ENCODE peak calls at places on chromosomes 13 and 19, in six cellular contexts. One of them, this sample, is unnamed.

GRCh38 chr19:49125025-49125731 is 5.8 kb downstream of the PPFIA3 start:
- DNase-seq in neural progenitor cell: peak; percentile 45
- DNase-seq in upper lobe of right lung: no peak
- DNase-seq in IMR-90: no peak
- DNase-seq in tibial nerve: no peak
- DNase-seq in ovary: no peak
- DNase-seq in this sample: no peak

GRCh38 chr19:50633973-50634372 is 5.7 kb downstream of the SYT3 start:
- DNase-seq in neural progenitor cell: no peak
- DNase-seq in upper lobe of right lung: no peak
- DNase-seq in IMR-90: no peak
- DNase-seq in tibial nerve: no peak
- DNase-seq in ovary: no peak
- DNase-seq in this sample: no peak

GRCh38 chr13:33626407-33626806 is 191.5 kb upstream of the RFC3 start:
- DNase-seq in neural progenitor cell: no peak
- DNase-seq in upper lobe of right lung: no peak
- DNase-seq in IMR-90: no peak
- DNase-seq in tibial nerve: no peak
- DNase-seq in ovary: no peak
- DNase-seq in this sample: no peak

GRCh38 chr13:31477961-31478360 is 261.4 kb upstream of the RXFP2 start:
- DNase-seq in neural progenitor cell: no peak
- DNase-seq in upper lobe of right lung: no peak
- DNase-seq in IMR-90: peak; percentile 30
- DNase-seq in tibial nerve: no peak
- DNase-seq in ovary: no peak
- DNase-seq in this sample: no peak

GRCh38 chr13:24127116-24127631 is 33.3 kb upstream of the SPATA13 start:
- DNase-seq in neural progenitor cell: no peak
- DNase-seq in upper lobe of right lung: no peak
- DNase-seq in IMR-90: peak; percentile 43
- DNase-seq in tibial nerve: no peak
- DNase-seq in ovary: no peak
- DNase-seq in this sample: no peak

GRCh38 chr19:45153339-45154063 is 7.3 kb downstream of the NKPD1 start:
- DNase-seq in neural progenitor cell: peak; percentile 85
- DNase-seq in upper lobe of right lung: no peak
- DNase-seq in IMR-90: peak; percentile 48
- DNase-seq in tibial nerve: no peak
- DNase-seq in ovary: peak; percentile 62
- DNase-seq in this sample: no peak

GRCh38 chr19:392375-392970 is 16.5 kb downstream of the C2CD4C start:
- DNase-seq in neural progenitor cell: no peak
- DNase-seq in upper lobe of right lung: peak; percentile 59
- DNase-seq in IMR-90: no peak
- DNase-seq in tibial nerve: no peak
- DNase-seq in ovary: no peak
- DNase-seq in this sample: no peak

GRCh38 chr13:23697772-23698313 is 127.6 kb downstream of the TNFRSF19 start:
- DNase-seq in neural progenitor cell: no peak
- DNase-seq in upper lobe of right lung: no peak
- DNase-seq in IMR-90: no peak
- DNase-seq in tibial nerve: no peak
- DNase-seq in ovary: no peak
- DNase-seq in this sample: no peak

GRCh38 chr13:50650478-50650877 is 193.0 kb downstream of the DLEU7 start:
- DNase-seq in neural progenitor cell: no peak
- DNase-seq in upper lobe of right lung: no peak
- DNase-seq in IMR-90: no peak
- DNase-seq in tibial nerve: no peak
- DNase-seq in ovary: no peak
- DNase-seq in this sample: no peak

GRCh38 chr13:50646070-50646469 is 197.4 kb downstream of the DLEU7 start:
- DNase-seq in neural progenitor cell: no peak
- DNase-seq in upper lobe of right lung: no peak
- DNase-seq in IMR-90: no peak
- DNase-seq in tibial nerve: no peak
- DNase-seq in ovary: no peak
- DNase-seq in this sample: no peak

GRCh38 chr13:50643055-50643454 is 200.4 kb downstream of the DLEU7 start:
- DNase-seq in neural progenitor cell: no peak
- DNase-seq in upper lobe of right lung: no peak
- DNase-seq in IMR-90: no peak
- DNase-seq in tibial nerve: no peak
- DNase-seq in ovary: no peak
- DNase-seq in this sample: no peak

GRCh38 chr13:50644081-50644871 is 199.2 kb downstream of the DLEU7 start:
- DNase-seq in neural progenitor cell: no peak
- DNase-seq in upper lobe of right lung: no peak
- DNase-seq in IMR-90: no peak
- DNase-seq in tibial nerve: no peak
- DNase-seq in ovary: no peak
- DNase-seq in this sample: no peak

DNA sequence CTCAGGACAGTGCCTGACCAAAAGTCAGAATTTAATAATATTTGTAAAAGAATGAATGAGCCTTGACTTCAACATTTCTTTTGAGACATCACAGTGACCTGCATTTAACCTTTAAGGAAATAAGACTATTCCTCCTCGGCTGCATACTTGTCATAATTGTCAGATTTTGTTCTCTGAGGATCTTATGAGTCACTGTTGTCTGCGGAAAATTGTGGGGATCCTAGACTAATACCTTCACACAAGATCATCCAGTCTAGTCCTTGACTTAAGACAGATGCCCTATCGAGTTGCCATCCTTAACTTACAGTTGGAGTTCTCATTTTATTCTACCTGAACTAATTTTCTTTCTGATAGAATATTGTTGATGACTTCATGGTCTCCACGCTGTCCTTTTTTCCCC is 198.4 kb downstream of the DLEU7 start:
- DNase-seq in neural progenitor cell: no peak
- DNase-seq in upper lobe of right lung: no peak
- DNase-seq in IMR-90: no peak
- DNase-seq in tibial nerve: no peak
- DNase-seq in ovary: no peak
- DNase-seq in this sample: no peak
- H3K4me3 ChIP-seq in neural progenitor cell: no peak overlapping the region
- H3K4me3 ChIP-seq in upper lobe of right lung: no peak overlapping the region
- H3K4me3 ChIP-seq in IMR-90: no peak overlapping the region
- H3K4me3 ChIP-seq in tibial nerve: no peak overlapping the region
- H3K4me3 ChIP-seq in ovary: no peak overlapping the region
- H3K4me3 ChIP-seq in this sample: no peak overlapping the region

GRCh38 chr13:76884167-76884566 is 2.0 kb downstream of the KCTD12 start:
- DNase-seq in neural progenitor cell: peak; percentile 49
- DNase-seq in upper lobe of right lung: peak; percentile 72
- DNase-seq in IMR-90: no peak
- DNase-seq in tibial nerve: no peak
- DNase-seq in ovary: peak; percentile 31
- DNase-seq in this sample: peak; percentile 56

GRCh38 chr13:76886005-76886291 is 257 bp downstream of the KCTD12 start:
- DNase-seq in neural progenitor cell: no peak
- DNase-seq in upper lobe of right lung: no peak
- DNase-seq in IMR-90: no peak
- DNase-seq in tibial nerve: no peak
- DNase-seq in ovary: no peak
- DNase-seq in this sample: no peak

GRCh38 chr13:76886292-76887061 is at the start of gene KCTD12:
- DNase-seq in neural progenitor cell: peak; percentile 93
- DNase-seq in upper lobe of right lung: peak; percentile 95
- DNase-seq in IMR-90: peak; percentile 73
- DNase-seq in tibial nerve: peak; percentile 78
- DNase-seq in ovary: peak; percentile 79
- DNase-seq in this sample: peak; percentile 89

GRCh38 chr13:76885203-76886004 is 801 bp downstream of the KCTD12 start:
- DNase-seq in neural progenitor cell: peak; percentile 79
- DNase-seq in upper lobe of right lung: peak; percentile 88
- DNase-seq in IMR-90: peak; percentile 61
- DNase-seq in tibial nerve: peak; percentile 63
- DNase-seq in ovary: peak; percentile 77
- DNase-seq in this sample: peak; percentile 49

DNA sequence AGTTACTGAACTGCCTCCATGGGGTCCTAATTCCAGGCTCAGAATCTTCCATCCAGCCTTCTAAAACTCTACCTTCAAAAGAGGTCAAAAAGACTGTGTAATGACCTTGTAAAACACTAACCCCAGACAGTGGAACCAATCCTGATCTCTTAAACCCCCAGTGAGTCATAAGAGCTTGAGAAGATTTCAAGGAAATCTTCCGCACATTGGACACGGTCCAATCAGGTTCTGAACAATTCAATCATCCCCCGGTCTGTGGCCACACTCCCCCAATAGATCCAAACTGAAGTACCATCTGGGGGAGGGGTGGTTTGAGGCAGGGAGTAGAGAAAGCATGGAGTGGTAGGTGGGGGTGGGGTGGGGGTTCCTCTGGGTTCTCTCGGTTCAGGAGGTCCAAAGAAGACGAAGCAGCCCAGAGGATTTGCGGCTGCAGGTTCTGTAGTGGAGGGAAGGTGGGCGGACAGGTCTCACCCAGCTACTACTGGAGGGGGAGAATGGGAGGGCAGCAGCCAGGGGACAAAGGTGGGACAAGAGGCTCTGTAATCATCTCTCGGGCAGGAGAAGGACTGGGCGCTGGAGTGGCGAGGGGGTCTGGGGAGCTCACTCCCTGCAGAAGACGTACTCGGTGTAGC is 1.5 kb downstream of the KCTD12 start:
- DNase-seq in neural progenitor cell: no peak
- DNase-seq in upper lobe of right lung: no peak
- DNase-seq in IMR-90: peak; percentile 20
- DNase-seq in tibial nerve: peak; percentile 17
- DNase-seq in ovary: peak; percentile 34
- DNase-seq in this sample: no peak
- H3K4me1 ChIP-seq in neural progenitor cell: peaks cover 14% of the 10 kb centered on the region
- H3K4me1 ChIP-seq in upper lobe of right lung: peaks cover 7% of the 10 kb centered on the region
- H3K4me1 ChIP-seq in IMR-90: peaks cover 6% of the 10 kb centered on the region
- H3K4me1 ChIP-seq in tibial nerve: peaks cover 55% of the 10 kb centered on the region
- H3K4me1 ChIP-seq in ovary: peaks cover 1% of the 10 kb centered on the region
- H3K4me1 ChIP-seq in this sample: peaks cover 4% of the 10 kb centered on the region

GRCh38 chr13:79340490-79340889 is 65.6 kb downstream of the RBM26 start:
- DNase-seq in neural progenitor cell: no peak
- DNase-seq in upper lobe of right lung: no peak
- DNase-seq in IMR-90: no peak
- DNase-seq in tibial nerve: no peak
- DNase-seq in ovary: no peak
- DNase-seq in this sample: no peak
- TF ChIP-seq CTCF in neural progenitor cell: peak; percentile 32
- TF ChIP-seq CTCF in upper lobe of right lung: no peak
- TF ChIP-seq CTCF in IMR-90: no peak
- TF ChIP-seq CTCF in tibial nerve: no peak
- TF ChIP-seq CTCF in ovary: no peak
- TF ChIP-seq CTCF in this sample: no peak

GRCh38 chr19:46756544-46756888 is 10.3 kb upstream of the STRN4 start:
- DNase-seq in neural progenitor cell: no peak
- DNase-seq in upper lobe of right lung: no peak
- DNase-seq in IMR-90: no peak
- DNase-seq in tibial nerve: no peak
- DNase-seq in ovary: no peak
- DNase-seq in this sample: no peak
- H3K4me3 ChIP-seq in neural progenitor cell: no peak overlapping the region
- H3K4me3 ChIP-seq in upper lobe of right lung: no peak overlapping the region
- H3K4me3 ChIP-seq in IMR-90: no peak overlapping the region
- H3K4me3 ChIP-seq in tibial nerve: no peak overlapping the region
- H3K4me3 ChIP-seq in ovary: no peak overlapping the region
- H3K4me3 ChIP-seq in this sample: no peak overlapping the region

DNA sequence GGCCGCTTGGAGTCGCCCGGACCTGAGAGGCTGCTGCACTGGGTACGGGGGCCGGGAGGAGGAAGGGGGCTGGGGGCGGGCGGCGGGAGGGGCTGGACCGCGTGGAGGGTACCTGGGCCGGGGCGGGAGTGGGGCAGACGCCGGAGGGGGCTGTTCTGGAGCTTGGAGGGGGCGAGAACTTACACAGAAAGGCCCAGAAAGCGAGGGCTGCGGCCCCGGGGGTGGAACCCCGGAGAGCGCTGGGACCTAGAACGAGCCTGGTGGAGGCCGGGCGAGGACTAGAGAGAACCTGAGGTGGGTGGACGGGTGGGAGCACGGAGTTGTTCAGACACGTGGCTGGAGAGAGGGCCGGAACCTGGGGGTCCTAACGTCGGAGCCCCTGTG is 276 bp downstream of the ZNF581 start:
- DNase-seq in neural progenitor cell: no peak
- DNase-seq in upper lobe of right lung: no peak
- DNase-seq in IMR-90: no peak
- DNase-seq in tibial nerve: no peak
- DNase-seq in ovary: no peak
- DNase-seq in this sample: peak; percentile 16
- H3K4me1 ChIP-seq in neural progenitor cell: peaks cover 31% of the 10 kb centered on the region
- H3K4me1 ChIP-seq in upper lobe of right lung: peaks cover 50% of the 10 kb centered on the region
- H3K4me1 ChIP-seq in IMR-90: peaks cover 12% of the 10 kb centered on the region
- H3K4me1 ChIP-seq in tibial nerve: peaks cover 80% of the 10 kb centered on the region
- H3K4me1 ChIP-seq in ovary: peaks cover 12% of the 10 kb centered on the region
- H3K4me1 ChIP-seq in this sample: peaks cover 19% of the 10 kb centered on the region

GRCh38 chr19:40683437-40683836 is 7.0 kb downstream of the NUMBL start:
- DNase-seq in neural progenitor cell: no peak
- DNase-seq in upper lobe of right lung: no peak
- DNase-seq in IMR-90: no peak
- DNase-seq in tibial nerve: no peak
- DNase-seq in ovary: no peak
- DNase-seq in this sample: no peak

GRCh38 chr19:40685563-40685962 is 4.9 kb downstream of the NUMBL start:
- DNase-seq in neural progenitor cell: no peak
- DNase-seq in upper lobe of right lung: no peak
- DNase-seq in IMR-90: no peak
- DNase-seq in tibial nerve: no peak
- DNase-seq in ovary: no peak
- DNase-seq in this sample: no peak

GRCh38 chr19:40686882-40687524 is 3.4 kb downstream of the NUMBL start:
- DNase-seq in neural progenitor cell: no peak
- DNase-seq in upper lobe of right lung: no peak
- DNase-seq in IMR-90: no peak
- DNase-seq in tibial nerve: no peak
- DNase-seq in ovary: no peak
- DNase-seq in this sample: no peak

GRCh38 chr19:40684280-40684679 is 6.2 kb downstream of the NUMBL start:
- DNase-seq in neural progenitor cell: no peak
- DNase-seq in upper lobe of right lung: no peak
- DNase-seq in IMR-90: no peak
- DNase-seq in tibial nerve: no peak
- DNase-seq in ovary: no peak
- DNase-seq in this sample: no peak

GRCh38 chr19:40685016-40685526 is 5.4 kb downstream of the NUMBL start:
- DNase-seq in neural progenitor cell: no peak
- DNase-seq in upper lobe of right lung: no peak
- DNase-seq in IMR-90: no peak
- DNase-seq in tibial nerve: no peak
- DNase-seq in ovary: no peak
- DNase-seq in this sample: no peak
- TF ChIP-seq CTCF in neural progenitor cell: no peak
- TF ChIP-seq CTCF in upper lobe of right lung: no peak
- TF ChIP-seq CTCF in IMR-90: no peak
- TF ChIP-seq CTCF in tibial nerve: no peak
- TF ChIP-seq CTCF in ovary: no peak
- TF ChIP-seq CTCF in this sample: no peak

This sample was measured in pancreas.